ENCODE peak calls at places on chromosomes 1 and 21, in seven cellular contexts. One of them, this sample, is unnamed.

GRCh38 chr1:175094626-175095025 is 27.0 kb downstream of the TNN start:
- DNase-seq in esophagus muscularis mucosa: no peak
- DNase-seq in stimulated activated CD4-positive, alpha-beta T cell treated with anti-CD3 and anti-CD28 coated beads, Interleukin-4, amount 100 ng/mL, for 48 hours: no peak
- DNase-seq in mucosa of descending colon: no peak
- DNase-seq in T-helper 22 cell: no peak
- DNase-seq in neural progenitor cell: no peak
- DNase-seq in cardiac fibroblast: no peak
- DNase-seq in this sample: no peak

GRCh38 chr1:38258085-38258484 is 211.5 kb upstream of the POU3F1 start:
- DNase-seq in esophagus muscularis mucosa: no peak
- DNase-seq in stimulated activated CD4-positive, alpha-beta T cell treated with anti-CD3 and anti-CD28 coated beads, Interleukin-4, amount 100 ng/mL, for 48 hours: no peak
- DNase-seq in mucosa of descending colon: no peak
- DNase-seq in T-helper 22 cell: no peak
- DNase-seq in neural progenitor cell: no peak
- DNase-seq in cardiac fibroblast: no peak
- DNase-seq in this sample: no peak

GRCh38 chr1:225772323-225772768 is 5.3 kb upstream of the SRP9 start:
- DNase-seq in esophagus muscularis mucosa: no peak
- DNase-seq in stimulated activated CD4-positive, alpha-beta T cell treated with anti-CD3 and anti-CD28 coated beads, Interleukin-4, amount 100 ng/mL, for 48 hours: peak; percentile 16
- DNase-seq in mucosa of descending colon: peak; percentile 78
- DNase-seq in T-helper 22 cell: no peak
- DNase-seq in neural progenitor cell: peak; percentile 92
- DNase-seq in cardiac fibroblast: peak; percentile 92
- DNase-seq in this sample: peak; percentile 90

GRCh38 chr1:182193908-182194550 is 132.5 kb upstream of the ZNF648 start:
- DNase-seq in esophagus muscularis mucosa: no peak
- DNase-seq in stimulated activated CD4-positive, alpha-beta T cell treated with anti-CD3 and anti-CD28 coated beads, Interleukin-4, amount 100 ng/mL, for 48 hours: no peak
- DNase-seq in mucosa of descending colon: no peak
- DNase-seq in T-helper 22 cell: no peak
- DNase-seq in neural progenitor cell: no peak
- DNase-seq in cardiac fibroblast: no peak
- DNase-seq in this sample: no peak

GRCh38 chr1:242129103-242129502 is 130.2 kb upstream of the MAP1LC3C start:
- DNase-seq in esophagus muscularis mucosa: no peak
- DNase-seq in stimulated activated CD4-positive, alpha-beta T cell treated with anti-CD3 and anti-CD28 coated beads, Interleukin-4, amount 100 ng/mL, for 48 hours: no peak
- DNase-seq in mucosa of descending colon: no peak
- DNase-seq in T-helper 22 cell: no peak
- DNase-seq in neural progenitor cell: peak; percentile 45
- DNase-seq in cardiac fibroblast: no peak
- DNase-seq in this sample: no peak

GRCh38 chr1:79848316-79848715 is 841.8 kb upstream of the ADGRL4 start:
- DNase-seq in esophagus muscularis mucosa: no peak
- DNase-seq in stimulated activated CD4-positive, alpha-beta T cell treated with anti-CD3 and anti-CD28 coated beads, Interleukin-4, amount 100 ng/mL, for 48 hours: no peak
- DNase-seq in mucosa of descending colon: no peak
- DNase-seq in T-helper 22 cell: no peak
- DNase-seq in neural progenitor cell: no peak
- DNase-seq in cardiac fibroblast: no peak
- DNase-seq in this sample: no peak

GRCh38 chr1:52552505-52553371 is at the start of gene TUT4:
- DNase-seq in esophagus muscularis mucosa: peak; percentile 94
- DNase-seq in stimulated activated CD4-positive, alpha-beta T cell treated with anti-CD3 and anti-CD28 coated beads, Interleukin-4, amount 100 ng/mL, for 48 hours: peak; percentile 75
- DNase-seq in mucosa of descending colon: peak; percentile 86
- DNase-seq in T-helper 22 cell: peak; percentile 67
- DNase-seq in neural progenitor cell: peak; percentile 97
- DNase-seq in cardiac fibroblast: peak; percentile 85
- DNase-seq in this sample: peak; percentile 92

GRCh38 chr21:46269466-46269865 is 15.9 kb downstream of the MCM3AP start:
- DNase-seq in esophagus muscularis mucosa: no peak
- DNase-seq in stimulated activated CD4-positive, alpha-beta T cell treated with anti-CD3 and anti-CD28 coated beads, Interleukin-4, amount 100 ng/mL, for 48 hours: no peak
- DNase-seq in mucosa of descending colon: no peak
- DNase-seq in T-helper 22 cell: no peak
- DNase-seq in neural progenitor cell: no peak
- DNase-seq in cardiac fibroblast: no peak
- DNase-seq in this sample: no peak

GRCh38 chr1:231372501-231372900 is 34.4 kb downstream of the SPRTN start:
- DNase-seq in esophagus muscularis mucosa: no peak
- DNase-seq in stimulated activated CD4-positive, alpha-beta T cell treated with anti-CD3 and anti-CD28 coated beads, Interleukin-4, amount 100 ng/mL, for 48 hours: no peak
- DNase-seq in mucosa of descending colon: no peak
- DNase-seq in T-helper 22 cell: no peak
- DNase-seq in neural progenitor cell: no peak
- DNase-seq in cardiac fibroblast: no peak
- DNase-seq in this sample: no peak

GRCh38 chr1:89804646-89805237 is 16.1 kb upstream of the LRRC8D start:
- DNase-seq in esophagus muscularis mucosa: peak; percentile 95
- DNase-seq in stimulated activated CD4-positive, alpha-beta T cell treated with anti-CD3 and anti-CD28 coated beads, Interleukin-4, amount 100 ng/mL, for 48 hours: peak; percentile 89
- DNase-seq in mucosa of descending colon: peak; percentile 62
- DNase-seq in T-helper 22 cell: peak; percentile 47
- DNase-seq in neural progenitor cell: peak; percentile 83
- DNase-seq in cardiac fibroblast: peak; percentile 91
- DNase-seq in this sample: peak; percentile 88

This sample was measured in posterior vena cava.